ENCODE peak calls at places on chromosomes 12 and 14, in seven cellular contexts. S is H1, B is GM12878, P is HepG2, U is GM12891, C is SK-N-SH, K is K562. G is an unnamed sample.

GRCh38 chr12:121279507-121279915 is 17.0 kb downstream of the CAMKK2 start:
- DNase-seq in S (no peak), B (no peak), P (no peak), U (no peak), C (peak; percentile 62), K (peak; percentile 12), G (no peak)

GRCh38 chr12:30977124-30977523 is 50.6 kb downstream of the TSPAN11 start:
- DNase-seq in S (no peak), B (no peak), P (no peak), U (no peak), C (no peak), K (no peak), G (no peak)

GRCh38 chr12:65818454-65819382 is 5.6 kb upstream of the HMGA2 start:
- DNase-seq in S (no peak), B (no peak), P (no peak), U (no peak), C (no peak), K (no peak), G (no peak)

GRCh38 chr12:79451988-79452387 is 238.8 kb downstream of the PAWR start:
- DNase-seq in S (no peak), B (no peak), P (peak; percentile 31), U (no peak), C (peak; percentile 23), K (no peak), G (no peak)

GRCh38 chr14:84098261-84098660 is 1431.7 kb upstream of the FLRT2 start:
- DNase-seq in S (no peak), B (no peak), P (no peak), U (no peak), C (no peak), K (no peak), G (no peak)

GRCh38 chr12:131085125-131085815 is 131.6 kb downstream of the ADGRD1 start:
- DNase-seq in S (no peak), B (no peak), P (no peak), U (no peak), C (no peak), K (no peak), G (no peak)

GRCh38 chr12:82873951-82874350 is 187.2 kb downstream of the TMTC2 start:
- DNase-seq in S (no peak), B (no peak), P (no peak), U (no peak), C (peak; percentile 26), K (no peak), G (no peak)

GRCh38 chr12:93526786-93527428 is 45.6 kb upstream of the SOCS2 start:
- DNase-seq in S (no peak), B (no peak), P (peak; percentile 86), U (no peak), C (no peak), K (no peak), G (no peak)

GRCh38 chr12:75938189-75938588 is 93.4 kb downstream of the PHLDA1 start:
- DNase-seq in S (no peak), B (no peak), P (no peak), U (no peak), C (no peak), K (peak; percentile 19), G (no peak)

GRCh38 chr14:38302966-38303365 is 47.1 kb upstream of the CLEC14A start:
- DNase-seq in S (no peak), B (no peak), P (no peak), U (no peak), C (no peak), K (no peak), G (no peak)

GRCh38 chr14:38297681-38298080 is 41.8 kb upstream of the CLEC14A start:
- DNase-seq in S (no peak), B (no peak), P (no peak), U (no peak), C (no peak), K (no peak), G (no peak)

DNA sequence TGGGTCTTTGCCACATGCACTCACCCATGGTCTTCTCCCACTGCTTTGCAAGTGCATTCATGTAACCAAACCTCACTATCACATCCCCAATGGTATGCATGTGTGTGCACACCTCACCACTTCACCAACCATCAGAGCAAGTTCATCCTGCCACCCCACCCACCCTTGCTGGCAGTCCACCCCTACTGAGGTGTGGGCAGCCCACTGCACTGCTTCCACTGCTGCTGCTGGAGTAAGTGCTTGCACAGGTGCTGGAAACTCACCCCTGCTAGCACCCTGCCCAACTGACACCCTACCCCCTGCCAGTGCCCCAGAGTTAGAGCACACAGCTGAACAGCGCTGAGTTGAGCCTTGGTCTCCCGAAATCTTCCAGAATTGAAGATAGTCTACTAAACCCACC is 46.1 kb upstream of the CLEC14A start:
- DNase-seq in S (no peak), B (no peak), P (no peak), U (no peak), C (no peak), K (no peak), G (no peak)
- TF ChIP-seq TAF1 in S (no peak), B (no peak), P (no peak), U (no peak), C (no peak), K (no peak), G (no peak)

DNA sequence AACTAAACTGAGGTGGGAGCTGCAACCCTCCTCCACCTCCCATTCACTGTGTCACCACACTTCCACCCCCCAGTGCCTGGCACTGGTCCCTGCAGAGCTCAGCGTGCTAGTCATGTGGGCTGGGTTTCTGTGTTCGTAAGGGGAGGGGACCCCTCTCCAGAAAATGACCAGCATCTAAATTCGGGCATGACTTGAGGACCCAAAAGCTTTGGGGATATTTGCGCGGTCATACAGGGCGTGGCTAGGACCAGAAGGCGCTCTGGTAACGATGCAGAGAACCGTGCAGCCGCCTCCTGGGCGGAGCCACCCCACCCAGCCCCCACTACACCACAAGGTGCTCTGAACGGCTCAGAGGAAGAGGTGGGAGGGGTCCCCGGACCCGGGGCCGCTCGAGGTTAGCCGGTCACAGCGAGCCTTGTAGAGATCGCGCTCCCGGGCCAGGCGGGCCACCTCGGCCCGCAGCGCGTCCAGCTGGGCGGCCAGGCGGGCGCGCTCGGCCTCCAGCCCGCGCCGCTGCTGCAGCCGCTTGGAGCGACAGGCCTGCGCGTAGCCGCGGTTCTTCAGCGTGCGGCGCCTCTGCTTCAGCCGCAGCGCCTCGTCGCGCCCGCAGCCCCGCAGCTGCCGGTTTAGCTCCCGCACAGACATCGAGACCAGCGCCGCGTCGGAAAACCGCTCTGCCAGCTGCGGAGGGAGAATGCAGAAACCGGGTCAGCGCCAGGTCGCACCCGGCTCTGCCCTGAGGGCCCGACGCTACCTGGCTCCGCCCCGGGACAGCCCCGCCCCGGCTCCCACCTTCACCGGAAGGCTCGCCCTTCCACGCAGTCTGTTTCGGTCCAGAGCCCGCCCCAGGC is 9.8 kb downstream of the CPNE6 start:
- DNase-seq in S (peak; percentile 81), B (no peak), P (peak; percentile 38), U (peak; percentile 91), C (peak; percentile 85), K (peak; percentile 83), G (peak; percentile 91)
- TF ChIP-seq TAF1 in S (no peak), B (no peak), P (peak; percentile 57), U (no peak), C (no peak), K (no peak), G (no peak)

GRCh38 chr14:61526405-61527312 is 168.7 kb upstream of the HIF1A start:
- DNase-seq in S (no peak), B (no peak), P (peak; percentile 88), U (no peak), C (no peak), K (no peak), G (no peak)
- TF ChIP-seq TAF1 in S (no peak), B (no peak), P (no peak), U (no peak), C (no peak), K (no peak), G (no peak)

GRCh38 chr14:54470701-54471100 is 18.1 kb downstream of the GMFB start:
- DNase-seq in S (no peak), B (no peak), P (no peak), U (no peak), C (no peak), K (no peak), G (no peak)
- TF ChIP-seq TAF1 in S (no peak), B (no peak), P (no peak), U (no peak), C (no peak), K (no peak), G (no peak)

DNA sequence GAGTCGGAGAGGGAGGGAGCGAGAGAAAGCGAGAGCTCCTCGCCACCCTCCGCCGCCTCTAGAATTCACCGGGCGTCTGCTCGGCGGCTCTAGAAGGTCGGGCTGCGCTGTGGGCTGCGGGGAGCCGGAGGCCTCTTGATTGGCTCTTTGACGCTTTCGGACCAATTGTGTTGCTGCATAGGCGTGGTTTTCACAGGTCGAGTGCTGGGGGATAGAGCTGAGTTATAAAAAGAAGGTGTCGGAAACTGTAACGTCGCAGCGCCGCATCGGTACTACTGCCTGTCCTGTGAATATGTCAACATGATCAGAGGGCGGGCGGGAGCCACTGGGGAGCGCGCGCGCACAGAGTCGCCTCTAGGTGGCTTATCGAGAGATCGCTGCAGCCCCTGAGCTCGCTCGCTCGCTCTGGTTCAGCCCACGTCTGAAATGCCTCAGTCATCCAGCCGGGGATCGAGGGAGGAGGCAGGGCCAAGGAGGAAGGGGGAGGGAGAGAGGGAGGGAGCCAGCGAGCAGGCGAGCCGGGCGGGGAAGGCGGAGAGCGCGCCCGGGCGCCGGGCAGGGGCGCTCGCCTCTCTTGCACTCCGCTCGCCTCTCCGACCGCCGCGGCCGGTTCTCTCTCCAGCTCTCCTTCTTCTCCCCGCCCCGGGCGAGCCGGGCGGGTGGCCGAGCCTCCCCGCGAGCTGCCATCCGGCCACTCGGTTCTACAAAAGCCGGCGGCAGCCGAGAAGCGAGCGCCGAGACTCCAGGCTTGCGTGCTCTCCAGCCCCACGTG is at the start of gene TBX3:
- DNase-seq in S (peak; percentile 85), B (no peak), P (peak; percentile 98), U (no peak), C (peak; percentile 95), K (peak; percentile 91), G (no peak)
- TF ChIP-seq TAF1 in S (peak; percentile 84), B (no peak), P (peak; percentile 93), U (no peak), C (peak; percentile 98), K (peak; percentile 1), G (no peak)

DNA sequence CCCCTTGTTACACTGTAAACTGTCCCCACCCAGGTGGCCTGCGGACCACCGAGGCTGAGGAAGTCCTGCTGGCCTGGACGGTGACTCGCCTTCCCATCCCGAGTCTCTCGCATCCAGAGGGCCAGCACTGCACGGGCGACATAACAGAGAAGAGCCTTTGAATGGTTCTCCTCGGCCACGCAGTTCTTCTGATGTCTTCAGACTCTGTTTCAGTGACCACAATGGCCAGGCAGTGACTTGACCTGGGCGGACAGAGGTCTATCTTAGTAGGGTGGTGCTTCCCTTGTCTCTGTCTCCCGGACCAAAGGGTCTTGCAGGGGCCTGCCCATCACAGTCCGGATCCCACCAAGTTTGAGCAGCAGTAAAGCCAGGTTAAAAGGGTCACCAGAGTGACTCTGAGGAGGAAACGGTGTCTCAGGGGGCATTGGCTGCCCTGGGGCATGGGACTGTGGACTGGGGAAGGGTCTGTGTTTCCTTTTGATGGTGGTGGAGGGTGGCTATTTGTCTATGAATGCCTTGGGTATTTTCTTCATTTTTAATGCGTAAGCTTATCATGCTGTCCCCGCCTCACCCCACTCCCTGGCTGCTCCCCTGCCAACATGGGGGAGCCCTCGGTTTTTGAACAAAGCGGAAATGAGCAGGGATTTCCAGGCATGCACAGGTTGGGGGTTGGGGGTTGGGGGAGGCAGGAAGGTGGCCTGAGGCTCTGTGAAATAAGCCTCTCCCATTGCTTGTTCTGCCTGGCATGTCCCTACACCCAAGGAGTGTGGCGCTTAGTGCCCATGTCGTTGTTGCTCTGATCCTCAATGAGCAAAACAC is 10.3 kb downstream of the KRT85 start:
- DNase-seq in S (no peak), B (no peak), P (no peak), U (no peak), C (no peak), K (no peak), G (no peak)
- TF ChIP-seq TAF1 in S (no peak), B (no peak), P (no peak), U (no peak), C (no peak), K (no peak), G (no peak)